ENCODE peak calls at places on chromosomes 11 and 22, in four cellular contexts. One of them, this sample, is unnamed.

GRCh38 chr11:59528741-59529140 is 17.4 kb downstream of the OR4D9 start:
- DNase-seq in left lung: no peak
- DNase-seq in BJ: no peak
- DNase-seq in GM12878: no peak
- DNase-seq in this sample: no peak

GRCh38 chr11:57460756-57461749 is 725 bp downstream of the RTN4RL2 start:
- DNase-seq in left lung: peak; percentile 84
- DNase-seq in BJ: no peak
- DNase-seq in GM12878: no peak
- DNase-seq in this sample: no peak

GRCh38 chr11:78649361-78650215 is 74.9 kb upstream of the NARS2 start:
- DNase-seq in left lung: no peak
- DNase-seq in BJ: no peak
- DNase-seq in GM12878: no peak
- DNase-seq in this sample: no peak

GRCh38 chr22:17164392-17165024 is 5.4 kb upstream of the HDHD5 start:
- DNase-seq in left lung: no peak
- DNase-seq in BJ: no peak
- DNase-seq in GM12878: no peak
- DNase-seq in this sample: no peak

GRCh38 chr11:10730151-10730550 is 20.9 kb upstream of the CTR9 start:
- DNase-seq in left lung: no peak
- DNase-seq in BJ: no peak
- DNase-seq in GM12878: no peak
- DNase-seq in this sample: no peak

GRCh38 chr11:102341844-102342318 is 5.1 kb upstream of the BIRC2 start:
- DNase-seq in left lung: no peak
- DNase-seq in BJ: no peak
- DNase-seq in GM12878: peak; percentile 76
- DNase-seq in this sample: peak; percentile 59

GRCh38 chr11:46555269-46556054 is 38.4 kb downstream of the AMBRA1 start:
- DNase-seq in left lung: no peak
- DNase-seq in BJ: no peak
- DNase-seq in GM12878: peak; percentile 30
- DNase-seq in this sample: no peak

GRCh38 chr11:121240650-121241299 is 51.8 kb upstream of the SC5D start:
- DNase-seq in left lung: no peak
- DNase-seq in BJ: no peak
- DNase-seq in GM12878: no peak
- DNase-seq in this sample: no peak

GRCh38 chr22:21443735-21444421 is 23.3 kb upstream of the TMEM191C start:
- DNase-seq in left lung: peak; percentile 45
- DNase-seq in BJ: no peak
- DNase-seq in GM12878: no peak
- DNase-seq in this sample: no peak

GRCh38 chr11:73137262-73137941 is 4.7 kb downstream of the FCHSD2 start:
- DNase-seq in left lung: no peak
- DNase-seq in BJ: no peak
- DNase-seq in GM12878: no peak
- DNase-seq in this sample: no peak

GRCh38 chr11:35515224-35515623 is 10.2 kb downstream of the PAMR1 start:
- DNase-seq in left lung: no peak
- DNase-seq in BJ: peak; percentile 33
- DNase-seq in GM12878: no peak
- DNase-seq in this sample: no peak

GRCh38 chr11:27205269-27205668 is 157.7 kb downstream of the CCDC34 start:
- DNase-seq in left lung: no peak
- DNase-seq in BJ: no peak
- DNase-seq in GM12878: no peak
- DNase-seq in this sample: no peak

GRCh38 chr11:64844330-64845124 is at the start of gene CDC42BPG:
- DNase-seq in left lung: peak; percentile 95
- DNase-seq in BJ: no peak
- DNase-seq in GM12878: no peak
- DNase-seq in this sample: no peak

GRCh38 chr11:74269161-74269809 is 42.2 kb downstream of the P4HA3 start:
- DNase-seq in left lung: no peak
- DNase-seq in BJ: no peak
- DNase-seq in GM12878: no peak
- DNase-seq in this sample: no peak

GRCh38 chr11:118230088-118230487 is 5.3 kb upstream of the JAML start:
- DNase-seq in left lung: no peak
- DNase-seq in BJ: no peak
- DNase-seq in GM12878: no peak
- DNase-seq in this sample: no peak

GRCh38 chr11:95891423-95892177 is 32.3 kb downstream of the MTMR2 start:
- DNase-seq in left lung: no peak
- DNase-seq in BJ: no peak
- DNase-seq in GM12878: no peak
- DNase-seq in this sample: no peak

GRCh38 chr11:23212829-23213228 is 352.6 kb upstream of the CCDC179 start:
- DNase-seq in left lung: no peak
- DNase-seq in BJ: no peak
- DNase-seq in GM12878: no peak
- DNase-seq in this sample: no peak

GRCh38 chr22:37581534-37581933 is 1.6 kb upstream of the LGALS2 start:
- DNase-seq in left lung: no peak
- DNase-seq in BJ: no peak
- DNase-seq in GM12878: no peak
- DNase-seq in this sample: no peak

GRCh38 chr22:46297151-46297819 is 615 bp downstream of the GTSE1 start:
- DNase-seq in left lung: no peak
- DNase-seq in BJ: no peak
- DNase-seq in GM12878: no peak
- DNase-seq in this sample: no peak

GRCh38 chr22:31349960-31350359 is 3.8 kb upstream of the PATZ1 start:
- DNase-seq in left lung: no peak
- DNase-seq in BJ: no peak
- DNase-seq in GM12878: no peak
- DNase-seq in this sample: no peak

GRCh38 chr11:66106786-66107599 is 36.9 kb downstream of the PACS1 start:
- DNase-seq in left lung: no peak
- DNase-seq in BJ: no peak
- DNase-seq in GM12878: no peak
- DNase-seq in this sample: no peak

GRCh38 chr11:2149471-2150205 is 10.4 kb upstream of the IGF2 start:
- DNase-seq in left lung: no peak
- DNase-seq in BJ: no peak
- DNase-seq in GM12878: no peak
- DNase-seq in this sample: no peak

GRCh38 chr11:69397732-69398131 is 83.7 kb upstream of the LINC01488 start:
- DNase-seq in left lung: no peak
- DNase-seq in BJ: no peak
- DNase-seq in GM12878: no peak
- DNase-seq in this sample: no peak

GRCh38 chr11:35321532-35322320 is 97.6 kb downstream of the SLC1A2 start:
- DNase-seq in left lung: no peak
- DNase-seq in BJ: peak; percentile 88
- DNase-seq in GM12878: no peak
- DNase-seq in this sample: no peak

GRCh38 chr11:78101073-78101472 is 21.4 kb upstream of the NDUFC2 start:
- DNase-seq in left lung: no peak
- DNase-seq in BJ: no peak
- DNase-seq in GM12878: no peak
- DNase-seq in this sample: no peak

GRCh38 chr11:65611028-65611757 is 2.8 kb downstream of the MAP3K11 start:
- DNase-seq in left lung: peak; percentile 93
- DNase-seq in BJ: no peak
- DNase-seq in GM12878: no peak
- DNase-seq in this sample: no peak

GRCh38 chr11:405323-405975 is 9.3 kb downstream of the SIGIRR start:
- DNase-seq in left lung: no peak
- DNase-seq in BJ: no peak
- DNase-seq in GM12878: no peak
- DNase-seq in this sample: no peak
- TF ChIP-seq CTCF in left lung: no peak
- TF ChIP-seq CTCF in BJ: no peak
- TF ChIP-seq CTCF in GM12878: no peak
- TF ChIP-seq CTCF in this sample: peak; percentile 4

DNA sequence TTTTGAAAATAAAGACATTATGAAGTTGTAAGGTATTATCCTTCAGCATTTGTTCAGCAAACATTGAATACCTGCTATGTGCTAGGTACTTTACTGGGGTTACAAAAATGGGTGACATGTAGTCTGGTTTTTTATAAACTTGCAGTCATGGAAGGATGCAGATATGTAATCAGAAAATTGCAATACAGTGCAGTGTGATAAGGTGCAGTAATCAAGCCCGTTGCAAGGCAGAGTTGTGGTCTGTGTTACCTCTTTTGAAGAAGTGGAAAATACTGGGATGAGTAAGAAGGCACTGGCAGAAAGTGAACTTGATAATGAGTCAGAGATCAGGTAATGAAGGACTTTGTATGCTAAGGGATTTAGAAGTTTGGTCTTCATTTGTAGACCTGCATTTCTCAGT is 8.1 kb downstream of the FBXO7 start:
- DNase-seq in left lung: no peak
- DNase-seq in BJ: no peak
- DNase-seq in GM12878: peak; percentile 39
- DNase-seq in this sample: no peak
- H3K4me3 ChIP-seq in left lung: no peak overlapping the region
- H3K4me3 ChIP-seq in BJ: no peak overlapping the region
- H3K4me3 ChIP-seq in GM12878: no peak overlapping the region
- H3K4me3 ChIP-seq in this sample: no peak overlapping the region

GRCh38 chr11:131904756-131905155 is 534.3 kb downstream of the NTM start:
- DNase-seq in left lung: no peak
- DNase-seq in BJ: no peak
- DNase-seq in GM12878: no peak
- DNase-seq in this sample: no peak

GRCh38 chr11:131909426-131910200 is 539.2 kb downstream of the NTM start:
- DNase-seq in left lung: no peak
- DNase-seq in BJ: no peak
- DNase-seq in GM12878: no peak
- DNase-seq in this sample: no peak

GRCh38 chr11:131907371-131907770 is 537.0 kb downstream of the NTM start:
- DNase-seq in left lung: no peak
- DNase-seq in BJ: no peak
- DNase-seq in GM12878: no peak
- DNase-seq in this sample: no peak

GRCh38 chr11:131908316-131908715 is 537.9 kb downstream of the NTM start:
- DNase-seq in left lung: no peak
- DNase-seq in BJ: no peak
- DNase-seq in GM12878: no peak
- DNase-seq in this sample: no peak

DNA sequence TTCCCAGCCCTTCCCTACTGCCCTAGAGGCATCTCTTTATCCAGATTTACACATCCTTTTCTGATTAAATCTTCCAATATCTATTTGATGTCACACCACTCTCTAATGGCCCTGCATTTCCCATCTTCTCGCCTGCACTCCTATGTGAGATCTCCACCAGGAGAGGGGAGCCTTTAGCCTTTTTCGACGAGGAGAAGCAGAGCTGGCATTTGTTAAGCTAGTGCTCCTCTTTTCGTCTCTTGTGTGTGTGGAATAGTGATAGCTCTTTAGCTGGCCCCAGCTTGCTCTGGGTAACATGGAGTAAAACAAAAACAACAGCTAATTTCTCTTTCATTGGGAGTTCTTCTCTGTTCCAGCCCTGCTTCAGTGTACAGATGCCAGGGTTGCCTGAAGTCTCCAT is 536.5 kb downstream of the NTM start:
- DNase-seq in left lung: no peak
- DNase-seq in BJ: no peak
- DNase-seq in GM12878: no peak
- DNase-seq in this sample: no peak
- TF ChIP-seq CTCF in left lung: no peak
- TF ChIP-seq CTCF in BJ: peak; percentile 22
- TF ChIP-seq CTCF in GM12878: no peak
- TF ChIP-seq CTCF in this sample: peak; percentile 5

GRCh38 chr22:19942071-19942885 is 660 bp upstream of the TXNRD2 start:
- DNase-seq in left lung: peak; percentile 79
- DNase-seq in BJ: no peak
- DNase-seq in GM12878: no peak
- DNase-seq in this sample: peak; percentile 4
- H3K4me3 ChIP-seq in left lung: peak overlapping the region; percentile 89
- H3K4me3 ChIP-seq in BJ: peak overlapping the region; percentile 52
- H3K4me3 ChIP-seq in GM12878: peak overlapping the region; percentile 94
- H3K4me3 ChIP-seq in this sample: peak overlapping the region; percentile 92

GRCh38 chr11:76250520-76251222 is 44.4 kb upstream of the WNT11 start:
- DNase-seq in left lung: no peak
- DNase-seq in BJ: no peak
- DNase-seq in GM12878: no peak
- DNase-seq in this sample: no peak

GRCh38 chr11:76249195-76249741 is 43.0 kb upstream of the WNT11 start:
- DNase-seq in left lung: no peak
- DNase-seq in BJ: no peak
- DNase-seq in GM12878: no peak
- DNase-seq in this sample: no peak

GRCh38 chr11:76247091-76247490 is 40.8 kb upstream of the WNT11 start:
- DNase-seq in left lung: peak; percentile 36
- DNase-seq in BJ: no peak
- DNase-seq in GM12878: no peak
- DNase-seq in this sample: no peak

GRCh38 chr11:76246271-76246933 is 40.1 kb upstream of the WNT11 start:
- DNase-seq in left lung: peak; percentile 77
- DNase-seq in BJ: no peak
- DNase-seq in GM12878: no peak
- DNase-seq in this sample: no peak

DNA sequence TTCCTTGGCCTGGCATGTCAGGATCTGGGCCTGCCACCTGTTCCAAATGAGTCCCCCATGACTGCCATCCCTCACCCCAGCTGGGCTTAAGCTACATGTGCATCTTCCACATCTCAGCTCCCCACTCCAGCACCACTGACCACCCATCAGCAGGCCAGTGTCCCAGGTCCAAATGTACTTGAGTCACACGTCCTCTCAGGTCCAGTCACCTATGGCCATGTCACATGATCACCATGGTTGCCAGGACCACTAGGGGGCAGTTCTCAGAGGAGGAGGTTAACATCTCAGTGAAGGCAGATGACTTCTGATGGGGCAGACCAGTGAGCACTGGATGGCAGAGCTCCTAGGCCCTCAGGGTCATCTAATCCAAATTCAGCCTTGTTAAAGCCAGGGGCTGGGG is 41.9 kb upstream of the WNT11 start:
- DNase-seq in left lung: peak; percentile 33
- DNase-seq in BJ: no peak
- DNase-seq in GM12878: no peak
- DNase-seq in this sample: no peak
- TF ChIP-seq CTCF in left lung: no peak
- TF ChIP-seq CTCF in BJ: peak; percentile 26
- TF ChIP-seq CTCF in GM12878: peak; percentile 22
- TF ChIP-seq CTCF in this sample: peak; percentile 41

GRCh38 chr11:33721984-33722383 is 14.2 kb downstream of the CD59 start:
- DNase-seq in left lung: no peak
- DNase-seq in BJ: no peak
- DNase-seq in GM12878: no peak
- DNase-seq in this sample: no peak
- H3K4me3 ChIP-seq in left lung: no peak overlapping the region
- H3K4me3 ChIP-seq in BJ: no peak overlapping the region
- H3K4me3 ChIP-seq in GM12878: no peak overlapping the region
- H3K4me3 ChIP-seq in this sample: no peak overlapping the region

DNA sequence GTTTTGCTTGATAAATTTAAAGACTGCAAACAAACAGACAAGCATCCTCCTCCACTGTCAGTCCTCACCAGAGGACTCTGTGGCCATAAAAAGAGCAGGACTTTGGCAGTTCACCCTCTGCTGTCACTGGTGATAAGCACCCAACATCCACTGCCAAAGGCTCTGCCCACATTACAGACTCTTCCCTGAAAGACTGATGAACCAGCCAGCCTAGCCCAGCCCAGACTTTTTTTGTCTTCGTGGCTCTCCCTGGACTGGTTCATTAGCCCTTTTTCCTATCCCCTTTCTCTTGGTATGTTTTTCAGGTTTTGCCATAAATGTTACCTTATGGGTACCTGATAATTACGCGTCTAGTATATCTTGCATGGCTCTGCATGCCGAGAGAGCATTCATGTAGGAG is 15.1 kb downstream of the ST14 start:
- DNase-seq in left lung: no peak
- DNase-seq in BJ: no peak
- DNase-seq in GM12878: no peak
- DNase-seq in this sample: no peak
- TF ChIP-seq CTCF in left lung: no peak
- TF ChIP-seq CTCF in BJ: no peak
- TF ChIP-seq CTCF in GM12878: no peak
- TF ChIP-seq CTCF in this sample: no peak

This sample was measured in epithelial cell of proximal tubule.